ENCODE peak calls at places on chromosomes 5 and 9, in seven cellular contexts. M, V, K, W, L, E and G are unnamed samples.
A peak's percentile ranks its signal among the peaks of the same experiment; 100 is the strongest.

GRCh38 chr5:98816574-98817222 is 43.2 kb downstream of the RGMB start:
- DNase-seq in L (no peak), W (no peak), V (peak; percentile 20), K (no peak), E (no peak), M (no peak), G (no peak)

GRCh38 chr9:2461886-2462285 is 159.7 kb upstream of the VLDLR start:
- DNase-seq in W (no peak), E (no peak), V (no peak), M (peak; percentile 23), K (no peak), L (no peak), G (no peak)

GRCh38 chr5:159963967-159964366 is 45.0 kb upstream of the TTC1 start:
- DNase-seq in K (no peak), L (no peak), M (no peak), W (no peak), E (no peak), V (no peak), G (no peak)

GRCh38 chr9:110156902-110157301 is 51.1 kb downstream of the C9orf152 start:
- DNase-seq in K (no peak), W (no peak), E (peak; percentile 70), V (no peak), L (no peak), M (peak; percentile 86), G (no peak)

GRCh38 chr9:134314039-134314949 is 12.0 kb upstream of the RXRA start:
- DNase-seq in W (no peak), V (no peak), M (no peak), K (no peak), L (no peak), E (no peak), G (no peak)

GRCh38 chr9:131799177-131799823 is 59.4 kb upstream of the RAPGEF1 start:
- DNase-seq in E (peak; percentile 46), M (peak; percentile 64), K (no peak), L (peak; percentile 88), W (peak; percentile 56), V (peak; percentile 80), G (peak; percentile 92)

GRCh38 chr9:127523312-127523851 is 72.1 kb downstream of the LRSAM1 start:
- DNase-seq in E (no peak), W (peak; percentile 49), L (peak; percentile 51), V (no peak), K (peak; percentile 68), M (peak; percentile 49), G (no peak)

GRCh38 chr9:5008206-5008605 is 23.1 kb downstream of the JAK2 start:
- DNase-seq in E (no peak), V (no peak), W (no peak), K (no peak), M (no peak), L (no peak), G (no peak)

GRCh38 chr5:1652873-1653707 is 129.3 kb upstream of the LPCAT1 start:
- DNase-seq in W (peak; percentile 42), E (peak; percentile 86), V (no peak), L (peak; percentile 24), M (peak; percentile 36), K (no peak), G (no peak)

GRCh38 chr5:138029944-138030343 is 2.9 kb downstream of the FAM13B start:
- DNase-seq in M (no peak), L (no peak), W (no peak), E (no peak), K (no peak), V (no peak), G (no peak)
- H3K79me2 ChIP-seq in M (peaks cover 74% of the 10 kb centered on the region), L (peaks cover 74% of the 10 kb centered on the region), W (peaks cover 77% of the 10 kb centered on the region), E (peaks cover 76% of the 10 kb centered on the region), K (peaks cover 79% of the 10 kb centered on the region), V (peaks cover 75% of the 10 kb centered on the region), G (peaks cover 82% of the 10 kb centered on the region)

GRCh38 chr9:109026306-109026705 is 13.0 kb upstream of the CTNNAL1 start:
- DNase-seq in L (no peak), K (no peak), M (no peak), E (no peak), W (no peak), V (no peak), G (peak; percentile 67)

GRCh38 chr9:109031241-109031640 is 17.9 kb upstream of the CTNNAL1 start:
- DNase-seq in V (no peak), K (no peak), L (no peak), M (peak; percentile 74), E (no peak), W (peak; percentile 35), G (no peak)

GRCh38 chr9:109030426-109030825 is 17.1 kb upstream of the CTNNAL1 start:
- DNase-seq in V (no peak), K (no peak), W (no peak), M (no peak), E (no peak), L (no peak), G (no peak)

GRCh38 chr9:109028457-109028856 is 15.2 kb upstream of the CTNNAL1 start:
- DNase-seq in K (no peak), V (no peak), L (no peak), E (no peak), M (no peak), W (no peak), G (no peak)

GRCh38 chr9:109027176-109027575 is 13.9 kb upstream of the CTNNAL1 start:
- DNase-seq in E (no peak), L (no peak), M (no peak), W (no peak), K (no peak), V (peak; percentile 49), G (peak; percentile 21)
- H3K27ac ChIP-seq in E (no peak overlapping the region), L (no peak overlapping the region), M (no peak overlapping the region), W (no peak overlapping the region), K (no peak overlapping the region), V (peak overlapping the region; percentile 37), G (peak overlapping the region; percentile 82)

DNA sequence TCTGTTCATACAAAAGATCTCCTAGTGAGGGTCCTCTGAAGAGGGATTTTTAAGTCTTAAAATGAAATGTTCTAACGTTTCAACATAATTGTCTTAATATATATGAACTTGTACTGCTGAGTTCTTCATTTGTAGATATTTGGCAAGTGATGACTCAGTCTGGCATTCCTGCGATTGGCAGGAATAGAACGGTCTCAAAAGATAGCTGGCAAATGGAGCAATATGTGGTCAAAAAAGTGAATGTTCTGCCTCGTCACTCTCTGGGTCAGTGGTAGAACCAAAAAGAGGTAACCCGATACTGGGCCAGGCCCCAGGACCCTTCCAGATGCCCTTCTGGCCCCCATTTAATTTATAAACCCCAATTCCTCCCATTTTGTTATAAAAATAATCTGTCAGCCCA is 39.2 kb downstream of the ZNF366 start:
- DNase-seq in W (peak; percentile 80), L (no peak), K (no peak), E (no peak), V (no peak), M (peak; percentile 78), G (no peak)
- TF ChIP-seq EZH2phosphoT487 in W (no peak), L (no peak), K (no peak), E (no peak), V (no peak), M (no peak), G (no peak)

GRCh38 chr9:32877639-32878217 is 94.4 kb downstream of the TMEM215 start:
- DNase-seq in E (peak; percentile 46), K (no peak), M (no peak), L (no peak), W (no peak), V (no peak), G (no peak)

GRCh38 chr9:32881948-32882347 is 98.6 kb downstream of the TMEM215 start:
- DNase-seq in E (no peak), K (no peak), M (no peak), V (no peak), L (no peak), W (no peak), G (no peak)

GRCh38 chr9:32882616-32883015 is 99.3 kb downstream of the TMEM215 start:
- DNase-seq in W (no peak), K (no peak), E (no peak), M (no peak), V (no peak), L (no peak), G (no peak)

GRCh38 chr9:32877103-32877502 is 93.8 kb downstream of the TMEM215 start:
- DNase-seq in W (no peak), K (no peak), M (peak; percentile 24), V (no peak), E (no peak), L (no peak), G (no peak)

DNA sequence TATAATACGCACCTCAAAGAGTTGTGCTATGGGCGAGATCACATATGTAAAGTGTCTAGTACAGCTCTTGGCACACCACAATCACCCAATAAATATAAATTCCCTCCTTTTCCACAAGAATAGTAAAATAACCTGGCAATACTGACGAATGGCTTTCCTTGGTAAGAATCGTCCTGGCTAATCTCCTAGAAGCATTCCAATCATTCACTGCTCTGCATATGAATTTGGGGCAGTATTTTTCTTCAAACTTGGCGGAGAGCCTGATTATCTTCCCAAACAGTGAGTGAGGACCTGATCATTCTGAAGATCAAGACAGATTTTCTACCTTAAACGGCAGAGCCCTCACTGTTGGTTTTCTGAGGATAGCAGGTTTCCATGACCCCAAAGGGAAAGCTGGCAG is 96.0 kb downstream of the TMEM215 start:
- DNase-seq in L (peak; percentile 32), W (no peak), M (no peak), K (no peak), V (no peak), E (no peak), G (no peak)
- H3K79me2 ChIP-seq in L (no peaks in the 10 kb centered on the region), W (no peaks in the 10 kb centered on the region), M (no peaks in the 10 kb centered on the region), K (no peaks in the 10 kb centered on the region), V (no peaks in the 10 kb centered on the region), E (no peaks in the 10 kb centered on the region), G (no peaks in the 10 kb centered on the region)

GRCh38 chr5:14659821-14660607 is 4.5 kb upstream of the OTULIN start:
- DNase-seq in W (peak; percentile 97), M (peak; percentile 88), L (no peak), V (no peak), K (no peak), E (no peak), G (no peak)
- H3K27ac ChIP-seq in W (peak overlapping the region; percentile 64), M (peak overlapping the region; percentile 39), L (no peak overlapping the region), V (no peak overlapping the region), K (no peak overlapping the region), E (no peak overlapping the region), G (no peak overlapping the region)